ENCODE peak calls at places on chromosomes 7 and 10, in ten cellular contexts. C is GM23338, M is endothelial cell of umbilical vein, L is neural progenitor cell, U is adrenal gland, P is esophagus squamous epithelium, S is psoas muscle, Z is GM23248, Y is lung, J is Karpas-422. Q is an unnamed sample.

GRCh38 chr7:88933285-88933684 is 137.7 kb upstream of the TEX47 start:
- DNase-seq in M (no peak), L (no peak), Z (no peak), Y (no peak), C (no peak), J (no peak), U (no peak), S (no peak), P (no peak), Q (no peak)

GRCh38 chr7:84196007-84196551 is 1.5 kb upstream of the SEMA3A start:
- DNase-seq in M (no peak), L (peak; percentile 53), P (no peak), C (peak; percentile 35), J (no peak), Y (no peak), U (no peak), Z (peak; percentile 72), S (no peak), Q (no peak)

GRCh38 chr10:104472505-104472904 is 118.9 kb downstream of the CFAP58 start:
- DNase-seq in S (no peak), L (no peak), C (no peak), P (no peak), U (no peak), M (no peak), Y (no peak), J (no peak), Z (peak; percentile 80), Q (no peak)

GRCh38 chr10:103799341-103799740 is 56.0 kb downstream of the SH3PXD2A start:
- DNase-seq in M (no peak), U (no peak), P (no peak), C (no peak), J (no peak), L (no peak), Y (no peak), S (no peak), Z (no peak), Q (no peak)

GRCh38 chr10:3002304-3002703 is 65.0 kb upstream of the PFKP start:
- DNase-seq in S (no peak), U (no peak), P (no peak), C (no peak), J (no peak), Z (no peak), M (no peak), L (no peak), Y (no peak), Q (no peak)

GRCh38 chr10:6311700-6312330 is 109.1 kb downstream of the PFKFB3 start:
- DNase-seq in U (no peak), M (no peak), Y (no peak), J (no peak), L (no peak), C (no peak), Z (no peak), S (no peak), P (no peak), Q (no peak)

GRCh38 chr10:70364772-70365091 is 17.7 kb downstream of the LRRC20 start:
- DNase-seq in L (no peak), J (no peak), Y (no peak), S (no peak), Z (no peak), C (no peak), P (no peak), M (no peak), U (no peak), Q (no peak)

GRCh38 chr10:113322843-113323242 is 230.0 kb upstream of the HABP2 start:
- DNase-seq in P (no peak), Y (no peak), Z (no peak), M (no peak), S (no peak), L (no peak), C (no peak), U (peak; percentile 36), J (no peak), Q (no peak)

GRCh38 chr7:1530946-1531262 is 402 bp downstream of the MAFK start:
- DNase-seq in M (no peak), C (no peak), Y (no peak), Z (no peak), P (no peak), S (no peak), L (no peak), J (no peak), U (no peak), Q (no peak)

GRCh38 chr7:17554341-17555015 is 256.0 kb downstream of the AHR start:
- DNase-seq in P (no peak), Y (no peak), M (no peak), J (no peak), Z (no peak), S (no peak), U (no peak), L (no peak), C (no peak), Q (no peak)

GRCh38 chr10:58299580-58299979 is 30.6 kb downstream of the CISD1 start:
- DNase-seq in Z (peak; percentile 68), U (peak; percentile 30), L (peak; percentile 70), J (peak; percentile 82), P (no peak), M (peak; percentile 59), Y (peak; percentile 36), S (no peak), C (peak; percentile 85), Q (no peak)

GRCh38 chr7:1192171-1192676 is 32.2 kb upstream of the ZFAND2A start:
- DNase-seq in P (no peak), Y (no peak), C (no peak), S (no peak), L (no peak), M (peak; percentile 87), U (no peak), Z (peak; percentile 89), J (no peak), Q (no peak)

GRCh38 chr7:1103009-1103788 is 15.3 kb downstream of the GPER1 start:
- DNase-seq in M (no peak), P (no peak), J (no peak), C (no peak), S (peak; percentile 27), L (no peak), Z (no peak), U (no peak), Y (no peak), Q (peak; percentile 56)

GRCh38 chr10:79266092-79266491 is 81.2 kb upstream of the PPIF start:
- DNase-seq in C (no peak), J (peak; percentile 83), Z (peak; percentile 85), M (no peak), Y (no peak), U (no peak), L (no peak), S (no peak), P (no peak), Q (no peak)

GRCh38 chr10:78815702-78816334 is 252.9 kb upstream of the ZMIZ1 start:
- DNase-seq in S (no peak), Z (no peak), L (no peak), Y (no peak), U (no peak), C (no peak), J (no peak), P (no peak), M (no peak), Q (no peak)

GRCh38 chr10:74704629-74705360 is 121.6 kb upstream of the KAT6B start:
- DNase-seq in L (no peak), M (no peak), U (no peak), Z (no peak), P (no peak), J (peak; percentile 72), S (no peak), C (no peak), Y (no peak), Q (no peak)

GRCh38 chr7:140084972-140085371 is 22.2 kb upstream of the PARP12 start:
- DNase-seq in L (no peak), Z (no peak), C (no peak), M (peak; percentile 13), P (no peak), J (no peak), S (no peak), Y (no peak), U (no peak), Q (peak; percentile 85)

GRCh38 chr7:86645174-86645566 is 1.5 kb downstream of the GRM3 start:
- DNase-seq in C (peak; percentile 30), P (no peak), Y (no peak), Z (no peak), L (peak; percentile 39), U (peak; percentile 15), S (no peak), J (no peak), M (no peak), Q (no peak)
- H3K4me1 ChIP-seq in C (peaks cover 30% of the 10 kb centered on the region), P (no peaks in the 10 kb centered on the region), Y (no peaks in the 10 kb centered on the region), Z (peaks cover 4% of the 10 kb centered on the region), L (peaks cover 38% of the 10 kb centered on the region), U (peaks cover 16% of the 10 kb centered on the region), S (peaks cover 5% of the 10 kb centered on the region), J (no peaks in the 10 kb centered on the region), M (no peaks in the 10 kb centered on the region), Q (no peaks in the 10 kb centered on the region)

GRCh38 chr7:143387156-143387975 is 6.2 kb downstream of the ZYX start:
- DNase-seq in C (peak; percentile 61), Z (peak; percentile 16), S (no peak), Y (no peak), M (no peak), U (no peak), J (no peak), L (peak; percentile 31), P (no peak), Q (no peak)
- H3K4me1 ChIP-seq in C (peaks cover 12% of the 10 kb centered on the region), Z (peaks cover 52% of the 10 kb centered on the region), S (peaks cover 52% of the 10 kb centered on the region), Y (peaks cover 51% of the 10 kb centered on the region), M (peaks cover 89% of the 10 kb centered on the region), U (no peaks in the 10 kb centered on the region), J (no peaks in the 10 kb centered on the region), L (peaks cover 1% of the 10 kb centered on the region), P (peaks cover 56% of the 10 kb centered on the region), Q (peaks cover 100% of the 10 kb centered on the region)

GRCh38 chr7:35694784-35695627 is at the start of gene HERPUD2:
- DNase-seq in J (peak; percentile 95), U (peak; percentile 91), S (peak; percentile 96), Y (peak; percentile 95), P (peak; percentile 73), C (peak; percentile 96), M (peak; percentile 91), Z (peak; percentile 94), L (peak; percentile 96), Q (peak; percentile 99)
- H3K4me1 ChIP-seq in J (peaks cover 41% of the 10 kb centered on the region), U (peaks cover 27% of the 10 kb centered on the region), S (peaks cover 32% of the 10 kb centered on the region), Y (peaks cover 7% of the 10 kb centered on the region), P (peaks cover 20% of the 10 kb centered on the region), C (peaks cover 17% of the 10 kb centered on the region), M (peaks cover 47% of the 10 kb centered on the region), Z (peaks cover 50% of the 10 kb centered on the region), L (peaks cover 35% of the 10 kb centered on the region), Q (peaks cover 54% of the 10 kb centered on the region)

GRCh38 chr7:155378959-155379871 is 78.7 kb upstream of the EN2 start:
- DNase-seq in C (peak; percentile 43), U (no peak), J (no peak), Z (no peak), S (no peak), L (no peak), P (no peak), M (no peak), Y (no peak), Q (no peak)

GRCh38 chr7:155380221-155380861 is 77.6 kb upstream of the EN2 start:
- DNase-seq in J (peak; percentile 83), M (peak; percentile 62), Z (peak; percentile 89), S (peak; percentile 77), Y (peak; percentile 75), L (peak; percentile 92), U (peak; percentile 66), C (peak; percentile 93), P (no peak), Q (peak; percentile 87)

GRCh38 chr7:155377071-155377836 is 79.6 kb downstream of the INSIG1 start:
- DNase-seq in M (no peak), U (no peak), Y (no peak), S (no peak), L (peak; percentile 42), P (no peak), J (no peak), C (no peak), Z (no peak), Q (no peak)

GRCh38 chr7:155378580-155378934 is 79.4 kb upstream of the EN2 start:
- DNase-seq in M (no peak), S (no peak), U (no peak), Y (no peak), C (no peak), Z (no peak), L (no peak), J (no peak), P (no peak), Q (no peak)

GRCh38 chr7:155377837-155378579 is 79.9 kb upstream of the EN2 start:
- DNase-seq in U (no peak), J (no peak), P (no peak), M (peak; percentile 16), S (peak; percentile 60), C (peak; percentile 57), L (peak; percentile 69), Y (no peak), Z (peak; percentile 52), Q (peak; percentile 76)
- H3K4me1 ChIP-seq in U (peaks cover 14% of the 10 kb centered on the region), J (no peaks in the 10 kb centered on the region), P (peaks cover 32% of the 10 kb centered on the region), M (peaks cover 4% of the 10 kb centered on the region), S (peaks cover 29% of the 10 kb centered on the region), C (peaks cover 54% of the 10 kb centered on the region), L (peaks cover 22% of the 10 kb centered on the region), Y (peaks cover 30% of the 10 kb centered on the region), Z (no peaks in the 10 kb centered on the region), Q (peaks cover 89% of the 10 kb centered on the region)

Q was measured in spleen.